ENCODE peak calls at places on chromosomes 7 and 10, in five cellular contexts. P is endothelial cell; J is stimulated activated CD4-positive, alpha-beta T cell treated with anti-CD3 and anti-CD28 coated beads, Interleukin-2, amount 100 ng/mL, for 24 hours; U is hypothalamus; W is amniotic stem cell. L is an unnamed sample.

GRCh38 chr7:151062399-151063211 is 3.2 kb downstream of the SLC4A2 start:
- DNase-seq in W (no peak), J (no peak), U (no peak), P (peak), L (no peak)

GRCh38 chr10:107423903-107424302 is 259.4 kb upstream of the SORCS1 start:
- DNase-seq in U (no peak), W (no peak), P (no peak), J (no peak), L (no peak)

GRCh38 chr10:25753776-25754175 is 180.3 kb upstream of the MYO3A start:
- DNase-seq in U (no peak), J (no peak), P (no peak), W (no peak), L (no peak)

GRCh38 chr7:134535272-134535918 is 8.0 kb downstream of the AKR1B10 start:
- DNase-seq in P (no peak), W (no peak), J (no peak), U (no peak), L (no peak)

GRCh38 chr10:86782691-86783418 is 26.4 kb downstream of the BMPR1A start:
- DNase-seq in U (no peak), P (no peak), J (no peak), W (no peak), L (no peak)

GRCh38 chr10:5616871-5617270 is 49.5 kb downstream of the ASB13 start:
- DNase-seq in J (no peak), P (no peak), U (no peak), W (no peak), L (no peak)

GRCh38 chr10:76939862-76940495 is 697.6 kb downstream of the KCNMA1 start:
- DNase-seq in U (no peak), J (no peak), W (no peak), P (no peak), L (no peak)

GRCh38 chr10:112243713-112244112 is 39.5 kb upstream of the TECTB start:
- DNase-seq in U (no peak), W (no peak), J (no peak), P (no peak), L (no peak)

GRCh38 chr10:113993489-113993932 is 50.2 kb upstream of the ADRB1 start:
- DNase-seq in U (no peak), J (no peak), W (no peak), P (no peak), L (no peak)

GRCh38 chr10:100562806-100563293 is 27.1 kb downstream of the HIF1AN start:
- DNase-seq in U (no peak), J (peak), P (peak), W (peak), L (no peak)

GRCh38 chr7:138163800-138164199 is 87.5 kb downstream of the AKR1D1 start:
- DNase-seq in J (no peak), W (no peak), P (no peak), U (no peak), L (no peak)

GRCh38 chr10:80530251-80530650 is 7.5 kb upstream of the SH2D4B start:
- DNase-seq in U (no peak), P (no peak), W (no peak), J (peak), L (no peak)

GRCh38 chr7:70171369-70171768 is 573.1 kb downstream of the AUTS2 start:
- DNase-seq in W (no peak), P (no peak), U (no peak), J (no peak), L (no peak)

GRCh38 chr10:5466451-5466996 is 32.8 kb downstream of the CALML5 start:
- DNase-seq in W (no peak), U (no peak), P (no peak), J (no peak), L (peak)

GRCh38 chr10:94578790-94579189 is 33.2 kb downstream of the HELLS start:
- DNase-seq in J (no peak), P (no peak), U (no peak), W (no peak), L (no peak)

L was measured in AG04449.